ENCODE peak calls at places on chromosomes 11 and 22, in four cellular contexts. Y, R, K and J are unnamed samples.

GRCh38 chr11:32100495-32100894 is 9.6 kb downstream of the RCN1 start:
- DNase-seq in Y (no peak), R (no peak), K (no peak), J (no peak)

GRCh38 chr11:117649656-117650055 is 147.4 kb downstream of the DSCAML1 start:
- DNase-seq in Y (no peak), R (no peak), K (no peak), J (no peak)

GRCh38 chr11:1516273-1517067 is 29.9 kb upstream of the MOB2 start:
- DNase-seq in Y (no peak), R (peak; percentile 84), K (no peak), J (peak; percentile 83)

GRCh38 chr22:45069925-45070324 is 60.1 kb upstream of the PHF21B start:
- DNase-seq in Y (no peak), R (no peak), K (no peak), J (no peak)

GRCh38 chr11:95297680-95298452 is 66.9 kb upstream of the SESN3 start:
- DNase-seq in Y (no peak), R (no peak), K (no peak), J (no peak)

GRCh38 chr22:20889025-20889704 is 28.0 kb upstream of the CRKL start:
- DNase-seq in Y (no peak), R (no peak), K (no peak), J (no peak)

GRCh38 chr22:39239561-39240423 is 5.0 kb downstream of the PDGFB start:
- DNase-seq in Y (peak; percentile 77), R (no peak), K (no peak), J (no peak)

GRCh38 chr22:24054356-24054755 is 43.3 kb downstream of the CABIN1 start:
- DNase-seq in Y (no peak), R (peak; percentile 53), K (no peak), J (peak; percentile 61)

GRCh38 chr11:67640021-67640757 is 626 bp upstream of the TBX10 start:
- DNase-seq in Y (peak; percentile 14), R (peak; percentile 28), K (peak; percentile 81), J (peak; percentile 24)

GRCh38 chr11:45847908-45848316 is 637 bp downstream of the CRY2 start:
- DNase-seq in Y (peak; percentile 39), R (peak; percentile 39), K (peak; percentile 37), J (peak; percentile 39)

GRCh38 chr22:48485144-48486135 is 1342.2 kb downstream of the BRD1 start:
- DNase-seq in Y (no peak), R (no peak), K (no peak), J (no peak)

GRCh38 chr11:80186687-80187086 is 745.9 kb upstream of the TENM4 start:
- DNase-seq in Y (no peak), R (no peak), K (no peak), J (no peak)

GRCh38 chr22:23119492-23120414 is 22.0 kb downstream of the RSPH14 start:
- DNase-seq in Y (no peak), R (no peak), K (no peak), J (no peak)

GRCh38 chr11:46977038-46977818 is 40.7 kb downstream of the CSTPP1 start:
- DNase-seq in Y (no peak), R (no peak), K (no peak), J (no peak)

GRCh38 chr22:44211946-44212930 is 31.5 kb downstream of the PARVG start:
- DNase-seq in Y (no peak), R (no peak), K (no peak), J (peak; percentile 50)

GRCh38 chr11:26042113-26042512 is 289.8 kb upstream of the ANO3 start:
- DNase-seq in Y (no peak), R (no peak), K (no peak), J (no peak)

GRCh38 chr11:60948251-60948650 is 3.7 kb downstream of the SLC15A3 start:
- DNase-seq in Y (no peak), R (no peak), K (no peak), J (no peak)

GRCh38 chr11:60396790-60397189 is 531 bp downstream of the MS4A14 start:
- DNase-seq in Y (no peak), R (no peak), K (no peak), J (no peak)

GRCh38 chr22:23494593-23495266 is 85.4 kb downstream of the IGLL1 start:
- DNase-seq in Y (no peak), R (no peak), K (no peak), J (no peak)

GRCh38 chr11:1092919-1093318 is 18.2 kb downstream of the MUC2 start:
- DNase-seq in Y (no peak), R (no peak), K (no peak), J (no peak)

GRCh38 chr11:33691051-33691864 is 9.4 kb downstream of the C11orf91 start:
- DNase-seq in Y (peak; percentile 43), R (no peak), K (no peak), J (no peak)

GRCh38 chr11:103863497-103863896 is 172.9 kb upstream of the DDI1 start:
- DNase-seq in Y (no peak), R (peak; percentile 65), K (no peak), J (peak; percentile 60)

GRCh38 chr11:93655581-93656255 is 5.8 kb upstream of the CEP295 start:
- DNase-seq in Y (no peak), R (no peak), K (no peak), J (no peak)

GRCh38 chr11:134342572-134343340 is 11.0 kb downstream of the GLB1L2 start:
- DNase-seq in Y (no peak), R (no peak), K (no peak), J (no peak)

GRCh38 chr11:104462346-104462745 is 298.4 kb upstream of the PDGFD start:
- DNase-seq in Y (no peak), R (no peak), K (no peak), J (peak; percentile 75)

GRCh38 chr11:70696076-70696475 is 297.7 kb downstream of the CTTN start:
- DNase-seq in Y (no peak), R (no peak), K (no peak), J (no peak)

GRCh38 chr11:3217751-3218482 is 696 bp downstream of the MRGPRG start:
- DNase-seq in Y (no peak), R (no peak), K (no peak), J (no peak)

GRCh38 chr11:130773436-130773835 is 142.8 kb downstream of the SNX19 start:
- DNase-seq in Y (no peak), R (no peak), K (no peak), J (no peak)

GRCh38 chr11:117930208-117930570 is 987 bp upstream of the TMPRSS13 start:
- DNase-seq in Y (no peak), R (no peak), K (no peak), J (no peak)

GRCh38 chr11:78060533-78060932 is 3.1 kb upstream of the THRSP start:
- DNase-seq in Y (no peak), R (no peak), K (no peak), J (no peak)